ENCODE peak calls at places on chromosomes 6 and 20, in seven cellular contexts. B is ureter, E is HEK293T, L is aorta, C is non-pigmented ciliary epithelial cell, M is ovary, W is amniotic stem cell. G is an unnamed sample.

GRCh38 chr20:49603209-49603627 is 35.3 kb upstream of the PTGIS start:
- DNase-seq in L (no peak), B (no peak), M (peak), E (peak), C (no peak), W (no peak), G (no peak)

GRCh38 chr6:132919028-132919427 is 104.7 kb downstream of the RPS12 start:
- DNase-seq in E (no peak), L (no peak), M (no peak), W (no peak), C (no peak), B (no peak), G (no peak)

GRCh38 chr6:21594427-21595264 is 1.1 kb downstream of the SOX4 start:
- DNase-seq in M (peak), C (no peak), L (peak), E (peak), B (peak), W (no peak), G (no peak)

GRCh38 chr6:130766239-130767144 is 60.7 kb upstream of the SMLR1 start:
- DNase-seq in M (no peak), W (no peak), E (no peak), B (no peak), C (no peak), L (no peak), G (no peak)

GRCh38 chr6:73325656-73326055 is 28.4 kb downstream of the DPPA5 start:
- DNase-seq in E (no peak), C (no peak), M (no peak), B (no peak), W (no peak), L (no peak), G (no peak)

GRCh38 chr6:52365871-52366540 is 4.1 kb downstream of the PAQR8 start:
- DNase-seq in L (no peak), E (no peak), W (no peak), C (no peak), B (no peak), M (no peak), G (no peak)

GRCh38 chr6:56314683-56315523 is 67.5 kb upstream of the COL21A1 start:
- DNase-seq in C (no peak), B (no peak), E (peak), M (peak), W (peak), L (no peak), G (peak)

GRCh38 chr6:129635396-129636164 is 74.4 kb downstream of the ARHGAP18 start:
- DNase-seq in L (no peak), B (no peak), C (no peak), E (no peak), M (no peak), W (no peak), G (no peak)

GRCh38 chr6:12608016-12608860 is 108.3 kb upstream of the PHACTR1 start:
- DNase-seq in M (no peak), B (no peak), E (no peak), C (peak), L (no peak), W (no peak), G (no peak)

GRCh38 chr6:40232698-40233097 is 298.4 kb upstream of the MOCS1 start:
- DNase-seq in W (no peak), E (no peak), M (no peak), L (no peak), B (no peak), C (no peak), G (no peak)

GRCh38 chr20:58306421-58307261 is 2.9 kb upstream of the RAB22A start:
- DNase-seq in W (no peak), E (no peak), B (no peak), C (peak), M (no peak), L (peak), G (no peak)

GRCh38 chr20:57071283-57071701 is 195.1 kb downstream of the BMP7 start:
- DNase-seq in W (no peak), C (no peak), M (no peak), E (peak), B (no peak), L (no peak), G (no peak)

GRCh38 chr6:10389739-10390494 is 25.0 kb downstream of the TFAP2A start:
- DNase-seq in M (no peak), C (no peak), W (no peak), B (no peak), E (no peak), L (no peak), G (no peak)

GRCh38 chr6:14108571-14109410 is 8.8 kb upstream of the CD83 start:
- DNase-seq in B (no peak), L (peak), E (no peak), W (no peak), C (no peak), M (no peak), G (no peak)

GRCh38 chr6:10837692-10837996 is 695 bp downstream of the MAK start:
- DNase-seq in L (no peak), W (no peak), C (no peak), B (no peak), M (no peak), E (peak), G (no peak)

GRCh38 chr20:59945731-59946130 is 5.5 kb downstream of the FAM217B start:
- DNase-seq in B (no peak), E (no peak), M (no peak), C (no peak), L (no peak), W (no peak), G (no peak)

GRCh38 chr6:106256201-106256968 is 69.2 kb downstream of the ATG5 start:
- DNase-seq in E (no peak), M (no peak), B (no peak), W (no peak), C (no peak), L (no peak), G (no peak)

GRCh38 chr20:62696431-62696957 is 12.1 kb upstream of the NTSR1 start:
- DNase-seq in W (no peak), M (no peak), B (no peak), L (no peak), C (no peak), E (no peak), G (no peak)

GRCh38 chr20:4795394-4795793 is 73.7 kb downstream of the PRND start:
- DNase-seq in B (no peak), E (no peak), M (no peak), C (peak), W (peak), L (peak), G (peak)

GRCh38 chr6:157241411-157241979 is 81.8 kb downstream of the TMEM242 start:
- DNase-seq in L (peak), C (no peak), M (no peak), W (no peak), E (no peak), B (no peak), G (no peak)

GRCh38 chr6:143018955-143019354 is 41.7 kb upstream of the AIG1 start:
- DNase-seq in B (no peak), E (no peak), C (no peak), W (no peak), M (no peak), L (no peak), G (no peak)

GRCh38 chr6:137799950-137800568 is 67.0 kb upstream of the TNFAIP3 start:
- DNase-seq in B (peak), L (no peak), E (peak), W (peak), M (peak), C (no peak), G (peak)

GRCh38 chr20:36062799-36063198 is 91.7 kb upstream of the EPB41L1 start:
- DNase-seq in W (no peak), M (no peak), E (no peak), C (no peak), L (no peak), B (no peak), G (no peak)

GRCh38 chr6:16706029-16706428 is 55.2 kb downstream of the ATXN1 start:
- DNase-seq in C (no peak), B (no peak), W (no peak), M (no peak), E (no peak), L (no peak), G (no peak)

GRCh38 chr20:46709459-46710148 is at the start of gene SLC2A10:
- DNase-seq in L (peak), E (peak), B (peak), M (peak), W (no peak), C (no peak), G (no peak)

G was measured in HCT116.